ENCODE peak calls at places on chromosomes 3 and 15, in six cellular contexts. One of them, this sample, is unnamed.

GRCh38 chr15:83248151-83248851 is 36.2 kb downstream of the BNC1 start:
- DNase-seq in WERI-Rb-1: peak
- DNase-seq in CD8-positive, alpha-beta T cell: no peak
- DNase-seq in GM12865: peak
- DNase-seq in cardiac muscle cell: peak
- DNase-seq in glutamatergic neuron: no peak
- DNase-seq in this sample: peak

GRCh38 chr3:106198828-106199194 is 330.0 kb upstream of the CBLB start:
- DNase-seq in glutamatergic neuron: no peak
- DNase-seq in cardiac muscle cell: no peak
- DNase-seq in WERI-Rb-1: no peak
- DNase-seq in GM12865: no peak
- DNase-seq in CD8-positive, alpha-beta T cell: no peak
- DNase-seq in this sample: no peak

GRCh38 chr3:69250014-69250413 is 127.6 kb upstream of the LMOD3 start:
- DNase-seq in glutamatergic neuron: no peak
- DNase-seq in GM12865: no peak
- DNase-seq in WERI-Rb-1: no peak
- DNase-seq in CD8-positive, alpha-beta T cell: no peak
- DNase-seq in cardiac muscle cell: peak
- DNase-seq in this sample: peak

GRCh38 chr3:41328916-41329315 is 129.6 kb downstream of the CTNNB1 start:
- DNase-seq in cardiac muscle cell: no peak
- DNase-seq in glutamatergic neuron: no peak
- DNase-seq in WERI-Rb-1: no peak
- DNase-seq in GM12865: no peak
- DNase-seq in CD8-positive, alpha-beta T cell: no peak
- DNase-seq in this sample: no peak

GRCh38 chr3:14516738-14517345 is 23.3 kb downstream of the GRIP2 start:
- DNase-seq in glutamatergic neuron: peak
- DNase-seq in GM12865: no peak
- DNase-seq in cardiac muscle cell: no peak
- DNase-seq in CD8-positive, alpha-beta T cell: no peak
- DNase-seq in WERI-Rb-1: peak
- DNase-seq in this sample: no peak

GRCh38 chr3:47340866-47341265 is 40.0 kb upstream of the PTPN23 start:
- DNase-seq in GM12865: no peak
- DNase-seq in glutamatergic neuron: no peak
- DNase-seq in WERI-Rb-1: no peak
- DNase-seq in cardiac muscle cell: no peak
- DNase-seq in CD8-positive, alpha-beta T cell: no peak
- DNase-seq in this sample: no peak

GRCh38 chr15:59251001-59251845 is 44.6 kb downstream of the LDHAL6B start:
- DNase-seq in glutamatergic neuron: no peak
- DNase-seq in cardiac muscle cell: no peak
- DNase-seq in WERI-Rb-1: no peak
- DNase-seq in CD8-positive, alpha-beta T cell: no peak
- DNase-seq in GM12865: peak
- DNase-seq in this sample: no peak

GRCh38 chr15:26129852-26130251 is 266.7 kb upstream of the ATP10A start:
- DNase-seq in glutamatergic neuron: no peak
- DNase-seq in cardiac muscle cell: no peak
- DNase-seq in WERI-Rb-1: no peak
- DNase-seq in CD8-positive, alpha-beta T cell: no peak
- DNase-seq in GM12865: no peak
- DNase-seq in this sample: no peak

GRCh38 chr3:188683032-188683491 is 488.7 kb upstream of the TPRG1 start:
- DNase-seq in cardiac muscle cell: no peak
- DNase-seq in GM12865: peak
- DNase-seq in CD8-positive, alpha-beta T cell: no peak
- DNase-seq in glutamatergic neuron: no peak
- DNase-seq in WERI-Rb-1: no peak
- DNase-seq in this sample: no peak

GRCh38 chr15:70480196-70480856 is 283.0 kb downstream of the UACA start:
- DNase-seq in WERI-Rb-1: no peak
- DNase-seq in glutamatergic neuron: no peak
- DNase-seq in cardiac muscle cell: no peak
- DNase-seq in CD8-positive, alpha-beta T cell: peak
- DNase-seq in GM12865: peak
- DNase-seq in this sample: no peak

GRCh38 chr3:61561374-61562041 is at the start of gene PTPRG:
- DNase-seq in WERI-Rb-1: peak
- DNase-seq in cardiac muscle cell: peak
- DNase-seq in CD8-positive, alpha-beta T cell: no peak
- DNase-seq in GM12865: peak
- DNase-seq in glutamatergic neuron: peak
- DNase-seq in this sample: peak

GRCh38 chr3:122890077-122890484 is 95.2 kb downstream of the SLC49A4 start:
- DNase-seq in cardiac muscle cell: peak
- DNase-seq in GM12865: peak
- DNase-seq in glutamatergic neuron: no peak
- DNase-seq in WERI-Rb-1: no peak
- DNase-seq in CD8-positive, alpha-beta T cell: no peak
- DNase-seq in this sample: peak

GRCh38 chr15:68053997-68054657 is at the start of gene PIAS1:
- DNase-seq in CD8-positive, alpha-beta T cell: peak
- DNase-seq in WERI-Rb-1: peak
- DNase-seq in GM12865: peak
- DNase-seq in glutamatergic neuron: peak
- DNase-seq in cardiac muscle cell: peak
- DNase-seq in this sample: peak
- TF ChIP-seq CTCF in CD8-positive, alpha-beta T cell: no peak
- TF ChIP-seq CTCF in WERI-Rb-1: no peak
- TF ChIP-seq CTCF in GM12865: no peak
- TF ChIP-seq CTCF in glutamatergic neuron: no peak
- TF ChIP-seq CTCF in cardiac muscle cell: no peak
- TF ChIP-seq CTCF in this sample: no peak

GRCh38 chr3:112088944-112089343 is 2.8 kb downstream of the C3orf52 start:
- DNase-seq in WERI-Rb-1: no peak
- DNase-seq in cardiac muscle cell: no peak
- DNase-seq in GM12865: no peak
- DNase-seq in glutamatergic neuron: no peak
- DNase-seq in CD8-positive, alpha-beta T cell: no peak
- DNase-seq in this sample: no peak

GRCh38 chr3:112086857-112087524 is 802 bp downstream of the C3orf52 start:
- DNase-seq in cardiac muscle cell: peak
- DNase-seq in CD8-positive, alpha-beta T cell: no peak
- DNase-seq in WERI-Rb-1: no peak
- DNase-seq in GM12865: no peak
- DNase-seq in glutamatergic neuron: no peak
- DNase-seq in this sample: peak

GRCh38 chr3:112084980-112085697 is 1.1 kb upstream of the C3orf52 start:
- DNase-seq in WERI-Rb-1: peak
- DNase-seq in cardiac muscle cell: peak
- DNase-seq in glutamatergic neuron: no peak
- DNase-seq in CD8-positive, alpha-beta T cell: no peak
- DNase-seq in GM12865: no peak
- DNase-seq in this sample: no peak

GRCh38 chr3:112087746-112088145 is 1.6 kb downstream of the C3orf52 start:
- DNase-seq in GM12865: no peak
- DNase-seq in WERI-Rb-1: no peak
- DNase-seq in glutamatergic neuron: no peak
- DNase-seq in CD8-positive, alpha-beta T cell: no peak
- DNase-seq in cardiac muscle cell: no peak
- DNase-seq in this sample: no peak

GRCh38 chr3:112086018-112086854 is at the start of gene C3orf52:
- DNase-seq in cardiac muscle cell: peak
- DNase-seq in WERI-Rb-1: peak
- DNase-seq in GM12865: peak
- DNase-seq in glutamatergic neuron: peak
- DNase-seq in CD8-positive, alpha-beta T cell: peak
- DNase-seq in this sample: peak
- TF ChIP-seq CTCF in cardiac muscle cell: peak
- TF ChIP-seq CTCF in WERI-Rb-1: no peak
- TF ChIP-seq CTCF in GM12865: no peak
- TF ChIP-seq CTCF in glutamatergic neuron: peak
- TF ChIP-seq CTCF in CD8-positive, alpha-beta T cell: no peak
- TF ChIP-seq CTCF in this sample: peak

GRCh38 chr3:51992017-51992682 is 3.5 kb downstream of the RPL29 start:
- DNase-seq in CD8-positive, alpha-beta T cell: no peak
- DNase-seq in cardiac muscle cell: no peak
- DNase-seq in WERI-Rb-1: no peak
- DNase-seq in GM12865: no peak
- DNase-seq in glutamatergic neuron: no peak
- DNase-seq in this sample: no peak
- TF ChIP-seq CTCF in CD8-positive, alpha-beta T cell: no peak
- TF ChIP-seq CTCF in cardiac muscle cell: no peak
- TF ChIP-seq CTCF in WERI-Rb-1: no peak
- TF ChIP-seq CTCF in GM12865: no peak
- TF ChIP-seq CTCF in glutamatergic neuron: no peak
- TF ChIP-seq CTCF in this sample: no peak

DNA sequence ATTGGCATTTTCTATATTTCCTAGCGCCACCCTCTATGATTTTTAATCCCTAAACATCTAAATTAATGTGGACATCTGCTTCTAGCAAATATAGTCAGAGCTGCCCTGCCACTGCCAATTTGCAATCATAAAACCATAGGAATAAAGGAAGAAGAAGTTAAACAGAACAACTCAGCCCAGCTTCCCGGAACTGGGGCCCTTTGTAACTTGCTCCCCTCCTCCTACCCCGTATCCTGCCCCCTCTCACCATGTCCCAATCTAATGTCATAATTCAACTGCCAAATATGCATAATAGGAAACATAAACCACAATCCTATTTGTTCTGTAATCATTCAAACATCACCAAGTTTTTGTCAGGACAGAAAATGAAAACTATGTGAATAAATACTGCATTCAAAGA is 74.4 kb upstream of the ACP3 start:
- DNase-seq in WERI-Rb-1: no peak
- DNase-seq in cardiac muscle cell: no peak
- DNase-seq in glutamatergic neuron: no peak
- DNase-seq in GM12865: no peak
- DNase-seq in CD8-positive, alpha-beta T cell: no peak
- DNase-seq in this sample: no peak
- TF ChIP-seq CTCF in WERI-Rb-1: no peak
- TF ChIP-seq CTCF in cardiac muscle cell: no peak
- TF ChIP-seq CTCF in glutamatergic neuron: no peak
- TF ChIP-seq CTCF in GM12865: no peak
- TF ChIP-seq CTCF in CD8-positive, alpha-beta T cell: no peak
- TF ChIP-seq CTCF in this sample: no peak

DNA sequence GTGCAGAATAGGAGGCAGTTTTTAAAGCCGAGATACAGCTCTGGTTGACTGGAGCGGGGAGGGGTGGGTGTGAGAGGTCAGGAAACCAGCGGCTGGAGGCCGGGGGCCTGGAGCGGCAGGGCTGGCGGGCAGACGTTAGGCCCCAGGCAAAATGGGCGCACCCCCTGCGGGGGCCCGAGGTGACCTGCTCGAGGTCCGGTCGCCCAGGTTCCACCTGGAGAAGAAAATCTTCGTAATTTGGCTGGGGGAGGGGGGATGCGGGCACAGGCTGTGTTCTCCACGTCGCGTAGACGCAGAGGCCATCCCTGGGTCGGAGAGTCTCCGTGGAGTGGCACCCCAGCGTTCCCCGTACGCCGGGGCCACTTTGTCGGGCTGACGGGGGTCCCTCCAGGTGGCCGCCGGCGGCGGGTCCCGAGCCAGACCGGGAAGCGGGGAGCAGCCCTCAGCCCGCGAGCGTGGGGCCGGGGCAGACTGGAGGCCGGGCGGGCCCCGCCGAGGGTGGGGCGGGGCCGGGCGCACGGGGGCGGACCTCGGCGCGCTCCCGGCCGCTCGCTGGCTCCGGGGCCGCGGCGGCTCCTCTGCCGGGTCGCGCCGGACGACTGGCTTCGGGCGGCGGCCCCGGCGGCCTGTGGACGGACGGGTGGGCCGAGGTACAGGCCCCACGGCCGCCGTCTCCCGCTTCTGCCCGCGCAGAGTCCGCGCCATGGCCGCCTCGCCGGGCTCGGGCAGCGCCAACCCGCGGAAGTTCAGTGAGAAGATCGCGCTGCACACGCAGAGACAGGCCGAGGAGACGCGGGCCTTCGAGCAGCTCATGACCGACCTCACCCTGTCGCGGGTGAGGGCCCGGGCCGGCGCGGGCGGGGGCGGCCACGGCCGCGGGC is at the start of gene CRTC3:
- DNase-seq in cardiac muscle cell: peak
- DNase-seq in CD8-positive, alpha-beta T cell: peak
- DNase-seq in GM12865: peak
- DNase-seq in glutamatergic neuron: peak
- DNase-seq in WERI-Rb-1: peak
- DNase-seq in this sample: peak
- TF ChIP-seq CTCF in cardiac muscle cell: peak
- TF ChIP-seq CTCF in CD8-positive, alpha-beta T cell: no peak
- TF ChIP-seq CTCF in GM12865: peak
- TF ChIP-seq CTCF in glutamatergic neuron: no peak
- TF ChIP-seq CTCF in WERI-Rb-1: peak
- TF ChIP-seq CTCF in this sample: no peak

GRCh38 chr3:36701249-36701572 is 63.1 kb downstream of the DCLK3 start:
- DNase-seq in WERI-Rb-1: no peak
- DNase-seq in glutamatergic neuron: no peak
- DNase-seq in CD8-positive, alpha-beta T cell: no peak
- DNase-seq in GM12865: no peak
- DNase-seq in cardiac muscle cell: no peak
- DNase-seq in this sample: no peak
- TF ChIP-seq CTCF in WERI-Rb-1: no peak
- TF ChIP-seq CTCF in glutamatergic neuron: peak
- TF ChIP-seq CTCF in CD8-positive, alpha-beta T cell: no peak
- TF ChIP-seq CTCF in GM12865: no peak
- TF ChIP-seq CTCF in cardiac muscle cell: no peak
- TF ChIP-seq CTCF in this sample: no peak